ENCODE peak calls at places on chromosomes 4 and X, in six cellular contexts. B is NCI-H1092; P is NCI-H2107; C is mesenteric fat pad; M is activated naive CD8-positive, alpha-beta T cell treated with anti-CD3 and anti-CD28 coated beads, Interleukin-2, amount 50 U/mL, for 16 hours; Z is HTR-8/SVneo. F is an unnamed sample.

GRCh38 chr4:6516281-6516680 is 43.9 kb upstream of the PPP2R2C start:
- DNase-seq in B (no peak), P (no peak), C (peak), M (no peak), Z (no peak), F (no peak)

GRCh38 chr4:169203891-169204290 is 66.9 kb downstream of the SH3RF1 start:
- DNase-seq in B (no peak), P (no peak), C (no peak), M (no peak), Z (no peak), F (no peak)

GRCh38 chr4:29805245-29805644 is 914.9 kb upstream of the PCDH7 start:
- DNase-seq in B (no peak), P (no peak), C (no peak), M (no peak), Z (no peak), F (no peak)

GRCh38 chr4:123449780-123450179 is 53.2 kb downstream of the SPRY1 start:
- DNase-seq in B (no peak), P (no peak), C (no peak), M (no peak), Z (no peak), F (no peak)

GRCh38 chr4:34148322-34148908 is 2095.9 kb downstream of the ARAP2 start:
- DNase-seq in B (no peak), P (no peak), C (no peak), M (no peak), Z (no peak), F (no peak)

GRCh38 chr4:151641167-151641566 is 119.6 kb downstream of the GATB start:
- DNase-seq in B (no peak), P (no peak), C (no peak), M (no peak), Z (no peak), F (no peak)

GRCh38 chr4:82785248-82786003 is 13.2 kb downstream of the SCD5 start:
- DNase-seq in B (no peak), P (no peak), C (no peak), M (no peak), Z (peak), F (no peak)

GRCh38 chr4:85677286-85677685 is 202.3 kb downstream of the ARHGAP24 start:
- DNase-seq in B (no peak), P (no peak), C (no peak), M (no peak), Z (no peak), F (no peak)

GRCh38 chrX:140971385-140971784 is 31.0 kb upstream of the SPANXB1 start:
- DNase-seq in B (no peak), P (no peak), C (no peak), M (no peak), Z (no peak), F (no peak)

GRCh38 chr4:95640337-95640736 is 91.6 kb upstream of the UNC5C start:
- DNase-seq in B (no peak), P (no peak), C (no peak), M (no peak), Z (no peak), F (no peak)

GRCh38 chr4:117835566-117835965 is 198.7 kb upstream of the NDST3 start:
- DNase-seq in B (no peak), P (no peak), C (no peak), M (no peak), Z (no peak), F (no peak)

GRCh38 chr4:138761638-138762205 is 253.9 kb upstream of the NOCT start:
- DNase-seq in B (no peak), P (no peak), C (no peak), M (no peak), Z (no peak), F (no peak)

GRCh38 chr4:25112349-25113008 is 47.8 kb downstream of the SEPSECS start:
- DNase-seq in B (no peak), P (no peak), C (no peak), M (no peak), Z (no peak), F (no peak)

GRCh38 chr4:153651041-153651960 is 32.8 kb upstream of the TLR2 start:
- DNase-seq in B (no peak), P (no peak), C (no peak), M (no peak), Z (no peak), F (no peak)

GRCh38 chr4:155526452-155527169 is 140.0 kb upstream of the GUCY1A1 start:
- DNase-seq in B (no peak), P (no peak), C (no peak), M (no peak), Z (no peak), F (no peak)

GRCh38 chr4:174874898-174875297 is 43.3 kb upstream of the ADAM29 start:
- DNase-seq in B (no peak), P (no peak), C (no peak), M (no peak), Z (no peak), F (no peak)

GRCh38 chrX:114065612-114066178 is 518.2 kb upstream of the HTR2C start:
- DNase-seq in B (no peak), P (no peak), C (no peak), M (no peak), Z (no peak), F (no peak)

GRCh38 chrX:56763556-56764152 is 34.6 kb downstream of the NBDY start:
- DNase-seq in B (no peak), P (no peak), C (peak), M (no peak), Z (no peak), F (no peak)

GRCh38 chrX:133598596-133599334 is 183.5 kb upstream of the GPC4 start:
- DNase-seq in B (no peak), P (no peak), C (no peak), M (no peak), Z (no peak), F (no peak)

GRCh38 chr4:2787230-2788100 is 5.4 kb upstream of the SH3BP2 start:
- DNase-seq in B (no peak), P (no peak), C (peak), M (no peak), Z (no peak), F (no peak)

GRCh38 chr4:83019794-83020497 is 9.3 kb upstream of the LIN54 start:
- DNase-seq in B (no peak), P (no peak), C (no peak), M (no peak), Z (no peak), F (no peak)

GRCh38 chr4:118682928-118683327 is 2.3 kb upstream of the METTL14 start:
- DNase-seq in B (no peak), P (no peak), C (no peak), M (no peak), Z (peak), F (no peak)

GRCh38 chr4:140523857-140524742 is at the start of gene ELMOD2:
- DNase-seq in B (peak), P (peak), C (peak), M (peak), Z (peak), F (peak)

GRCh38 chr4:80005863-80006262 is 67.2 kb downstream of the ANTXR2 start:
- DNase-seq in B (no peak), P (no peak), C (no peak), M (no peak), Z (no peak), F (no peak)

GRCh38 chrX:54492340-54492739 is 3.7 kb downstream of the FGD1 start:
- DNase-seq in B (no peak), P (no peak), C (no peak), M (no peak), Z (no peak), F (no peak)

GRCh38 chrX:104013606-104014005 is at the start of gene H2BW1:
- DNase-seq in B (no peak), P (no peak), C (no peak), M (no peak), Z (no peak), F (no peak)

GRCh38 chrX:107723501-107723900 is 52.1 kb downstream of the TSC22D3 start:
- DNase-seq in B (no peak), P (no peak), C (no peak), M (no peak), Z (no peak), F (no peak)

GRCh38 chrX:47579537-47579936 is 2.7 kb upstream of the TIMP1 start:
- DNase-seq in B (no peak), P (no peak), C (peak), M (no peak), Z (no peak), F (no peak)

GRCh38 chr4:30854566-30854965 is 134.4 kb downstream of the PCDH7 start:
- DNase-seq in B (no peak), P (no peak), C (no peak), M (no peak), Z (no peak), F (no peak)

GRCh38 chrX:137194164-137194563 is 160.4 kb upstream of the GPR101 start:
- DNase-seq in B (peak), P (peak), C (no peak), M (no peak), Z (no peak), F (no peak)

GRCh38 chrX:120768681-120769080 is 107.0 kb downstream of the CT47B1 start:
- DNase-seq in B (no peak), P (no peak), C (no peak), M (no peak), Z (no peak), F (no peak)

GRCh38 chr4:147582386-147583077 is 34.7 kb upstream of the TMEM184C start:
- DNase-seq in B (no peak), P (no peak), C (no peak), M (no peak), Z (no peak), F (no peak)

F was measured in NCI-H187 treated with DMSO at 0.1 percent for 48 hours.